ENCODE peak calls at places on chromosomes 7 and 10, in four cellular contexts. P is Caco-2, W is IMR-90, V is pons. D is an unnamed sample.

GRCh38 chr7:55469721-55470120 is 102.6 kb downstream of the VOPP1 start:
- DNase-seq in P (no peak), W (no peak), V (no peak), D (no peak)

GRCh38 chr7:157596471-157596870 is 259.7 kb downstream of the DNAJB6 start:
- DNase-seq in V (no peak), W (no peak), P (no peak), D (no peak)

GRCh38 chr7:157432957-157433576 is 96.3 kb downstream of the DNAJB6 start:
- DNase-seq in P (peak), V (peak), W (peak), D (no peak)

GRCh38 chr10:1056326-1057105 is at the start of gene WDR37:
- DNase-seq in W (peak), V (peak), P (peak), D (peak)

GRCh38 chr7:55563596-55564325 is 8.5 kb downstream of the VOPP1 start:
- DNase-seq in P (no peak), V (no peak), W (no peak), D (no peak)

GRCh38 chr7:74187915-74188675 is 13.9 kb downstream of the EIF4H start:
- DNase-seq in P (no peak), W (peak), V (no peak), D (no peak)

GRCh38 chr10:46022978-46023702 is 7.3 kb downstream of the NCOA4 start:
- DNase-seq in P (peak), W (peak), V (peak), D (peak)

GRCh38 chr10:83310688-83311087 is 828.6 kb upstream of the GHITM start:
- DNase-seq in P (no peak), W (no peak), V (no peak), D (no peak)

GRCh38 chr10:61195219-61195618 is 251.2 kb upstream of the RHOBTB1 start:
- DNase-seq in V (no peak), W (no peak), P (no peak), D (no peak)

GRCh38 chr7:34165466-34165865 is 260.1 kb downstream of the BMPER start:
- DNase-seq in V (peak), W (peak), P (no peak), D (no peak)

GRCh38 chr10:29804025-29804852 is 169.5 kb upstream of the SVIL start:
- DNase-seq in P (no peak), W (peak), V (peak), D (peak)

GRCh38 chr7:149220534-149220933 is 18.9 kb upstream of the ZNF212 start:
- DNase-seq in V (no peak), W (peak), P (no peak), D (no peak)

GRCh38 chr10:17286562-17287089 is 58.6 kb downstream of the VIM start:
- DNase-seq in W (no peak), V (no peak), P (no peak), D (no peak)

GRCh38 chr10:34016541-34016940 is 682.1 kb upstream of the NRP1 start:
- DNase-seq in V (no peak), P (no peak), W (no peak), D (no peak)

GRCh38 chr10:49387029-49387428 is 8.9 kb downstream of the DRGX start:
- DNase-seq in W (peak), P (no peak), V (no peak), D (no peak)

GRCh38 chr10:5045095-5045494 is 41.4 kb upstream of the AKR1C2 start:
- DNase-seq in W (no peak), V (no peak), P (peak), D (no peak)

GRCh38 chr7:69256634-69257081 is 341.6 kb upstream of the AUTS2 start:
- DNase-seq in W (no peak), P (no peak), V (peak), D (no peak)

GRCh38 chr10:6274040-6274439 is 71.3 kb downstream of the PFKFB3 start:
- DNase-seq in P (no peak), W (peak), V (no peak), D (no peak)

GRCh38 chr10:131775444-131775832 is 125.4 kb upstream of the PPP2R2D start:
- DNase-seq in W (no peak), P (no peak), V (no peak), D (no peak)

GRCh38 chr7:139923090-139923489 is 94.0 kb downstream of the TBXAS1 start:
- DNase-seq in P (no peak), W (no peak), V (no peak), D (no peak)

GRCh38 chr7:40077849-40078248 is 56.6 kb downstream of the MPLKIP start:
- DNase-seq in P (no peak), V (no peak), W (peak), D (no peak)

GRCh38 chr7:105279688-105280007 is 109.1 kb downstream of the SRPK2 start:
- DNase-seq in V (no peak), P (no peak), W (no peak), D (no peak)

GRCh38 chr7:46714904-46715303 is 793.8 kb upstream of the IGFBP3 start:
- DNase-seq in P (no peak), V (no peak), W (no peak), D (no peak)

GRCh38 chr10:12337973-12338372 is 11.4 kb upstream of the CAMK1D start:
- DNase-seq in W (peak), V (no peak), P (no peak), D (no peak)

GRCh38 chr10:117830832-117831231 is 215.9 kb downstream of the RAB11FIP2 start:
- DNase-seq in P (no peak), V (no peak), W (no peak), D (no peak)

GRCh38 chr7:94562525-94562924 is 52.9 kb downstream of the CASD1 start:
- DNase-seq in W (peak), V (no peak), P (no peak), D (no peak)

GRCh38 chr10:100008142-100008522 is 1.6 kb downstream of the DNMBP start:
- DNase-seq in W (peak), P (no peak), V (no peak), D (no peak)

GRCh38 chr10:133608855-133609254 is 17.7 kb downstream of the FRG2B start:
- DNase-seq in P (no peak), W (no peak), V (peak), D (no peak)

GRCh38 chr7:41975854-41976253 is 261.2 kb downstream of the GLI3 start:
- DNase-seq in P (no peak), V (no peak), W (no peak), D (no peak)

GRCh38 chr7:5177060-5177459 is 13.0 kb upstream of the WIPI2 start:
- DNase-seq in P (no peak), V (peak), W (peak), D (peak)

GRCh38 chr10:114458955-114459354 is 54.7 kb upstream of the AFAP1L2 start:
- DNase-seq in P (peak), W (peak), V (no peak), D (no peak)

GRCh38 chr10:6313107-6313895 is 110.6 kb downstream of the PFKFB3 start:
- DNase-seq in W (peak), P (no peak), V (no peak), D (no peak)

GRCh38 chr7:116710764-116711452 is 38.9 kb downstream of the MET start:
- DNase-seq in V (no peak), W (no peak), P (no peak), D (no peak)

GRCh38 chr7:131653418-131654248 is 97.2 kb upstream of the PODXL start:
- DNase-seq in V (no peak), W (peak), P (peak), D (no peak)

D was measured in putamen.